ENCODE peak calls at places on chromosomes 1 and 21, in six cellular contexts. S is heart left ventricle, H is psoas muscle, Q is prostate gland, W is ovary, A is stomach. C is an unnamed sample.

GRCh38 chr1:110462964-110463363 is 12.0 kb downstream of the PROK1 start:
- DNase-seq in H (no peak), Q (no peak), A (no peak), W (no peak), S (no peak), C (no peak)

GRCh38 chr1:188249813-188250212 is 1421.1 kb downstream of the PLA2G4A start:
- DNase-seq in H (no peak), A (no peak), S (no peak), Q (no peak), W (no peak), C (no peak)

GRCh38 chr1:231918239-231919015 is 291.8 kb downstream of the DISC1 start:
- DNase-seq in W (no peak), A (no peak), H (no peak), S (no peak), Q (no peak), C (no peak)

GRCh38 chr1:78726686-78727085 is 77.1 kb downstream of the IFI44 start:
- DNase-seq in A (no peak), S (no peak), Q (no peak), W (no peak), H (no peak), C (no peak)

GRCh38 chr1:88291902-88292301 is 392.2 kb upstream of the PKN2 start:
- DNase-seq in W (no peak), A (no peak), S (no peak), H (no peak), Q (no peak), C (no peak)

GRCh38 chr1:25875856-25876692 is 566 bp upstream of the PAQR7 start:
- DNase-seq in A (no peak), Q (peak; percentile 28), H (no peak), W (no peak), S (no peak), C (no peak)

GRCh38 chr1:2178875-2179274 is 15.7 kb downstream of the FAAP20 start:
- DNase-seq in S (no peak), Q (no peak), H (no peak), W (peak; percentile 27), A (no peak), C (no peak)

GRCh38 chr1:13965770-13966398 is 265.9 kb downstream of the PRDM2 start:
- DNase-seq in H (peak; percentile 62), A (peak; percentile 33), Q (peak; percentile 45), W (peak; percentile 79), S (peak; percentile 54), C (no peak)

GRCh38 chr1:29416267-29416666 is 179.9 kb downstream of the PTPRU start:
- DNase-seq in H (no peak), S (no peak), W (no peak), Q (no peak), A (no peak), C (no peak)

GRCh38 chr1:11178021-11179015 is 10.8 kb upstream of the ANGPTL7 start:
- DNase-seq in W (no peak), S (peak; percentile 29), A (no peak), Q (peak; percentile 23), H (no peak), C (no peak)

GRCh38 chr1:229710746-229711145 is 84.7 kb downstream of the URB2 start:
- DNase-seq in H (no peak), S (no peak), W (no peak), Q (no peak), A (no peak), C (no peak)
- TF ChIP-seq CTCF in H (no peak), S (no peak), W (no peak), Q (no peak), A (no peak), C (no peak)

GRCh38 chr1:149925751-149926150 is 1.9 kb downstream of the SF3B4 start:
- DNase-seq in Q (no peak), S (no peak), H (no peak), A (no peak), W (no peak), C (no peak)

GRCh38 chr1:149927056-149927534 is 508 bp downstream of the SF3B4 start:
- DNase-seq in S (no peak), Q (no peak), A (no peak), H (no peak), W (no peak), C (no peak)

GRCh38 chr1:149928388-149928724 is 753 bp upstream of the SF3B4 start:
- DNase-seq in Q (no peak), H (no peak), S (no peak), A (no peak), W (no peak), C (no peak)

GRCh38 chr1:149927535-149928387 is at the start of gene SF3B4:
- DNase-seq in A (peak; percentile 97), W (peak; percentile 96), Q (peak; percentile 97), S (peak; percentile 97), H (peak; percentile 98), C (peak; percentile 95)

DNA sequence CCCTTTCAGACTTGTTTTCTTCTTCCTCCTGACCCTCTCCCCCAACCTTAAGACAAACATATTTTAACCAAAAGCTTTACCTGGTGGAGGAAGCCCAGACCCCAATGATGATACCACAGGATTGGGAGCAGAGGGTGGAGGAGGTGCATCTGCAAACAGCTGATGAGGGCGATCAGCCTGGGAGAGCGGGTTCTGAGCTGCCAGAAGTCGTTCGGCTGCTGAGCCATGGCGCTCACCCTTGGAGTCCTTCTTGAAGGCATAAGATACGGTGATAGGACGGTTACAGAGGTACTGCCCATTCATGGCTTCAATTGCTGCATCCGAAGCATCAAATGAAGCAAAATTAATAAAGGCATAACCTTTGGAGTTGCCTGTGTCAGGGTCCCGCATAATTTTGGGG is 1.3 kb downstream of the SF3B4 start:
- DNase-seq in W (no peak), A (no peak), S (no peak), Q (no peak), H (no peak), C (no peak)
- H3K4me3 ChIP-seq in W (no peak overlapping the region), A (peak overlapping the region; percentile 94), S (no peak overlapping the region), Q (no peak overlapping the region), H (peak overlapping the region; percentile 100), C (peak overlapping the region; percentile 92)

GRCh38 chr1:9711466-9712020 is 60.0 kb downstream of the PIK3CD start:
- DNase-seq in H (no peak), A (no peak), W (no peak), Q (no peak), S (no peak), C (no peak)

GRCh38 chr1:9714257-9714718 is 62.8 kb downstream of the PIK3CD start:
- DNase-seq in A (no peak), H (no peak), S (no peak), W (no peak), Q (no peak), C (no peak)

GRCh38 chr1:9706178-9706577 is 54.6 kb downstream of the PIK3CD start:
- DNase-seq in S (no peak), W (no peak), Q (no peak), A (no peak), H (no peak), C (no peak)

GRCh38 chr1:9705337-9706098 is 54.0 kb downstream of the PIK3CD start:
- DNase-seq in A (no peak), H (no peak), S (no peak), Q (no peak), W (no peak), C (no peak)

DNA sequence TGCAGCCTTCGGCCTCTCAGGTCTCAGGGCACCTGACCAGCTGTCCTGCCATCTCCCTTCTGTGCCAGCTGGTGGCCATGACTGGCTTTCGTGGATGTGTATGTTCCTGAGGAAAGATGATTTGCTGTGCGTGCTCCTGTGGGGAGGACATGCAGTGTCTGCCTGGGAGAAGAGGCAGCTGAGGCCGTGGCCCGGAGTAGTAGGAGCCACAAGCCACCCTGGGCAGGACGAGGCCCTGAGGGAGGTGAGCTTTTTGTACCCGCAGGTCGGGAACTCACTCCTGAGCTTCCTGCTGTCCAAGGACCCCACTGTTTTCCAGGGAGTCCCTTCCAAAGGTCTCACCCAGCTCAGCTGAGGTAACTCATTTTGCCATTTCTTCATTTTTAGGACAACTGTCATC is 58.5 kb downstream of the PIK3CD start:
- DNase-seq in H (no peak), A (no peak), S (no peak), W (no peak), Q (no peak), C (no peak)
- H3K4me1 ChIP-seq in H (no peaks in the 10 kb centered on the region), A (no peaks in the 10 kb centered on the region), S (no peaks in the 10 kb centered on the region), W (no peaks in the 10 kb centered on the region), Q (no peaks in the 10 kb centered on the region), C (no peaks in the 10 kb centered on the region)

DNA sequence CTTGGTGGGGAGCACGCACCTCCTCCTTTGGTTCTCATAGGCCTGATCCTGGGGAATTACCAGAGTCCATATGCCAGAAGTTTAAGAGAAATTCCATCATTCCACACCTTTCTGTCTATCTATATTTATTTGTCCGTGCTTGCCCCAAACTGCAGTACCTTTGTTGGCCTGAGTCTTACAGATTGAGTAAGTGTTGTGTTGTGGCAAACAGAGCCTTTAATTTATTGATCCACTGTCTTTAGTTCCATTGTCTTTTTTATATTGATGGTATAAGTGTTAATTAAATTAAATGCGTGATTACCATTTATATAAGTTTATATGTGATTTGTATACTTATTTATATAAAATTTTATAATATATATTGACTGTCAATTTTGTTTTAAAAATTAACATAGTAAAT is 4.9 kb downstream of the SH3BGR start:
- DNase-seq in Q (no peak), S (no peak), H (no peak), A (no peak), W (no peak), C (no peak)
- TF ChIP-seq CTCF in Q (peak; percentile 6), S (peak; percentile 8), H (peak; percentile 42), A (peak; percentile 20), W (no peak), C (no peak)